ENCODE peak calls at places on chromosome 16, in five cellular contexts. V, S, M, G and C are unnamed samples.

GRCh38 chr16:48321307-48322036 is 63.7 kb downstream of the SIAH1 start:
- DNase-seq in V (no peak), S (no peak), M (no peak), G (no peak), C (no peak)

GRCh38 chr16:78105517-78105916 is 6.1 kb downstream of the WWOX start:
- DNase-seq in V (no peak), S (no peak), M (no peak), G (no peak), C (no peak)

GRCh38 chr16:28090646-28091377 is 27.3 kb upstream of the GSG1L start:
- DNase-seq in V (no peak), S (no peak), M (peak), G (no peak), C (peak)

GRCh38 chr16:8920676-8921625 is 38.8 kb downstream of the LITAFD start:
- DNase-seq in V (no peak), S (no peak), M (no peak), G (no peak), C (no peak)

GRCh38 chr16:85306071-85306792 is 194.0 kb upstream of the CIBAR2 start:
- DNase-seq in V (no peak), S (peak), M (peak), G (peak), C (no peak)

GRCh38 chr16:19842758-19843157 is 41.9 kb downstream of the GPRC5B start:
- DNase-seq in V (no peak), S (no peak), M (no peak), G (no peak), C (no peak)

GRCh38 chr16:24508614-24509013 is 30.8 kb upstream of the RBBP6 start:
- DNase-seq in V (no peak), S (no peak), M (no peak), G (no peak), C (no peak)

GRCh38 chr16:73095142-73095791 is 47.3 kb upstream of the ZFHX3 start:
- DNase-seq in V (no peak), S (no peak), M (no peak), G (no peak), C (no peak)

GRCh38 chr16:88662222-88662842 is 559 bp downstream of the MVD start:
- DNase-seq in V (no peak), S (no peak), M (peak), G (no peak), C (no peak)

GRCh38 chr16:66618588-66618987 is 14.1 kb downstream of the CMTM3 start:
- DNase-seq in V (no peak), S (no peak), M (no peak), G (no peak), C (no peak)

GRCh38 chr16:56534847-56535383 is 15.1 kb upstream of the BBS2 start:
- DNase-seq in V (no peak), S (no peak), M (no peak), G (no peak), C (no peak)

GRCh38 chr16:84718-85452 is 6.9 kb downstream of the MPG start:
- DNase-seq in V (no peak), S (peak), M (no peak), G (no peak), C (no peak)
- TF ChIP-seq HDAC2 in V (no peak), S (no peak), M (no peak), G (no peak), C (no peak)

GRCh38 chr16:54177857-54178490 is 108.6 kb downstream of the IRX3 start:
- DNase-seq in V (no peak), S (no peak), M (no peak), G (no peak), C (no peak)

GRCh38 chr16:54175552-54176375 is 110.8 kb downstream of the IRX3 start:
- DNase-seq in V (no peak), S (no peak), M (no peak), G (peak), C (no peak)

GRCh38 chr16:54175169-54175551 is 111.4 kb downstream of the IRX3 start:
- DNase-seq in V (no peak), S (no peak), M (no peak), G (no peak), C (no peak)

GRCh38 chr16:54177052-54177856 is 109.3 kb downstream of the IRX3 start:
- DNase-seq in V (no peak), S (no peak), M (no peak), G (no peak), C (no peak)

GRCh38 chr16:54176376-54176901 is 110.1 kb downstream of the IRX3 start:
- DNase-seq in V (no peak), S (no peak), M (no peak), G (peak), C (peak)
- TF ChIP-seq HDAC2 in V (no peak), S (no peak), M (no peak), G (peak), C (no peak)

GRCh38 chr16:50598256-50598894 is 50.2 kb downstream of the NKD1 start:
- DNase-seq in V (no peak), S (no peak), M (no peak), G (no peak), C (no peak)
- TF ChIP-seq HDAC2 in V (no peak), S (no peak), M (no peak), G (no peak), C (no peak)

GRCh38 chr16:80033783-80034468 is 433.4 kb upstream of the MAF start:
- DNase-seq in V (no peak), S (no peak), M (no peak), G (no peak), C (no peak)

GRCh38 chr16:80034948-80035700 is 434.6 kb upstream of the MAF start:
- DNase-seq in V (no peak), S (no peak), M (no peak), G (no peak), C (no peak)

GRCh38 chr16:80029706-80030481 is 429.4 kb upstream of the MAF start:
- DNase-seq in V (no peak), S (no peak), M (no peak), G (no peak), C (no peak)

GRCh38 chr16:80038566-80038965 is 438.0 kb upstream of the MAF start:
- DNase-seq in V (no peak), S (no peak), M (no peak), G (no peak), C (no peak)

GRCh38 chr16:80034469-80034826 is 433.9 kb upstream of the MAF start:
- DNase-seq in V (peak), S (no peak), M (no peak), G (no peak), C (no peak)
- TF ChIP-seq HDAC2 in V (no peak), S (no peak), M (no peak), G (no peak), C (no peak)

GRCh38 chr16:53913082-53913870 is 209.3 kb downstream of the FTO start:
- DNase-seq in V (no peak), S (no peak), M (no peak), G (no peak), C (no peak)

GRCh38 chr16:53912155-53912554 is 208.2 kb downstream of the FTO start:
- DNase-seq in V (no peak), S (peak), M (no peak), G (no peak), C (no peak)

GRCh38 chr16:53910990-53911389 is 207.0 kb downstream of the FTO start:
- DNase-seq in V (no peak), S (no peak), M (no peak), G (no peak), C (no peak)

GRCh38 chr16:53913920-53914319 is 210.0 kb downstream of the FTO start:
- DNase-seq in V (no peak), S (no peak), M (no peak), G (no peak), C (no peak)

GRCh38 chr16:53911506-53911905 is 207.6 kb downstream of the FTO start:
- DNase-seq in V (no peak), S (no peak), M (no peak), G (no peak), C (no peak)
- TF ChIP-seq HDAC2 in V (no peak), S (no peak), M (no peak), G (no peak), C (no peak)